ENCODE peak calls at places on chromosome 5, in ten cellular contexts. One of them, this sample, is unnamed.

GRCh38 chr5:50711280-50711679 is 44.8 kb downstream of the PARP8 start:
- DNase-seq in mesenchymal stem cell: peak; percentile 61
- DNase-seq in IMR-90: peak; percentile 8
- DNase-seq in mammary epithelial cell: no peak
- DNase-seq in neural progenitor cell: no peak
- DNase-seq in PC-9: no peak
- DNase-seq in GM12878: peak; percentile 87
- DNase-seq in Karpas-422: peak; percentile 50
- DNase-seq in SK-N-SH: peak; percentile 2
- DNase-seq in keratinocyte: no peak
- DNase-seq in this sample: peak; percentile 47

GRCh38 chr5:137320056-137321045 is 178.8 kb downstream of the SPOCK1 start:
- DNase-seq in Karpas-422: peak; percentile 78
- DNase-seq in SK-N-SH: peak; percentile 68
- DNase-seq in neural progenitor cell: peak; percentile 64
- DNase-seq in IMR-90: peak; percentile 51
- DNase-seq in keratinocyte: no peak
- DNase-seq in mesenchymal stem cell: peak; percentile 57
- DNase-seq in PC-9: peak; percentile 56
- DNase-seq in GM12878: no peak
- DNase-seq in mammary epithelial cell: peak; percentile 66
- DNase-seq in this sample: peak; percentile 75

GRCh38 chr5:151708126-151708525 is 21.4 kb upstream of the SPARC start:
- DNase-seq in GM12878: no peak
- DNase-seq in mesenchymal stem cell: peak; percentile 37
- DNase-seq in keratinocyte: no peak
- DNase-seq in PC-9: no peak
- DNase-seq in mammary epithelial cell: no peak
- DNase-seq in SK-N-SH: no peak
- DNase-seq in Karpas-422: no peak
- DNase-seq in neural progenitor cell: no peak
- DNase-seq in IMR-90: no peak
- DNase-seq in this sample: no peak

GRCh38 chr5:57438162-57438561 is 44.4 kb downstream of the ACTBL2 start:
- DNase-seq in mammary epithelial cell: no peak
- DNase-seq in IMR-90: peak; percentile 87
- DNase-seq in PC-9: no peak
- DNase-seq in SK-N-SH: no peak
- DNase-seq in Karpas-422: no peak
- DNase-seq in GM12878: no peak
- DNase-seq in mesenchymal stem cell: peak; percentile 65
- DNase-seq in keratinocyte: no peak
- DNase-seq in neural progenitor cell: no peak
- DNase-seq in this sample: no peak

GRCh38 chr5:143008809-143009521 is 238.8 kb downstream of the ARHGAP26 start:
- DNase-seq in keratinocyte: peak; percentile 98
- DNase-seq in GM12878: peak; percentile 98
- DNase-seq in PC-9: peak; percentile 16
- DNase-seq in IMR-90: peak; percentile 100
- DNase-seq in Karpas-422: peak; percentile 39
- DNase-seq in mesenchymal stem cell: peak; percentile 94
- DNase-seq in SK-N-SH: no peak
- DNase-seq in mammary epithelial cell: peak; percentile 100
- DNase-seq in neural progenitor cell: no peak
- DNase-seq in this sample: peak; percentile 99

GRCh38 chr5:38591450-38591849 is 35.0 kb upstream of the LIFR start:
- DNase-seq in keratinocyte: no peak
- DNase-seq in SK-N-SH: no peak
- DNase-seq in mesenchymal stem cell: peak; percentile 43
- DNase-seq in PC-9: no peak
- DNase-seq in IMR-90: peak; percentile 30
- DNase-seq in mammary epithelial cell: no peak
- DNase-seq in neural progenitor cell: no peak
- DNase-seq in GM12878: no peak
- DNase-seq in Karpas-422: no peak
- DNase-seq in this sample: peak; percentile 18

GRCh38 chr5:179187229-179187678 is 127.1 kb downstream of the ZNF354C start:
- DNase-seq in SK-N-SH: no peak
- DNase-seq in keratinocyte: no peak
- DNase-seq in Karpas-422: no peak
- DNase-seq in mesenchymal stem cell: peak; percentile 12
- DNase-seq in neural progenitor cell: no peak
- DNase-seq in IMR-90: no peak
- DNase-seq in GM12878: no peak
- DNase-seq in PC-9: no peak
- DNase-seq in mammary epithelial cell: no peak
- DNase-seq in this sample: no peak

GRCh38 chr5:147887026-147887627 is 8.6 kb downstream of the SCGB3A2 start:
- DNase-seq in GM12878: no peak
- DNase-seq in neural progenitor cell: peak; percentile 23
- DNase-seq in keratinocyte: no peak
- DNase-seq in SK-N-SH: peak; percentile 3
- DNase-seq in Karpas-422: peak; percentile 77
- DNase-seq in mesenchymal stem cell: peak; percentile 34
- DNase-seq in PC-9: peak; percentile 27
- DNase-seq in IMR-90: peak; percentile 35
- DNase-seq in mammary epithelial cell: peak; percentile 25
- DNase-seq in this sample: no peak

DNA sequence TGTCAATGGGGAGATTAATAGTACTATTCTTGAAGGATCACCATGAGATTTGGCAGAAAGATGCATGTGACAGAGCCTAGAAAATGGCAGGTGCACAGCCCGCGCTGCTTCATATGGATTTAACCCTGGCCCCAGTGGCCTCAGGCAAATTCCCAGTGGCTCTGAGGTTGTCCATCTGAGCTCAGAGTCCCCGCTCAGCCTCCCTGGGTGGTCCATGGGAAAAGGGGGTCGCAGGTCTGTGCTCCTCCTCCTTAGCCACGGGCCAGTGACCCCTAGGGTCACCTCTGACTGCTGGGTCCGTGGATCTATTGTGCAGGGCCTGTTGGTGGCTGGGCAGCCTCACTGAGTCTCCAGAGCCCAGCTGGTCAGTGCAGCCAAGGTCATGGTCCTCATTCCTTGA is 93.3 kb upstream of the BOD1 start:
- DNase-seq in keratinocyte: no peak
- DNase-seq in mammary epithelial cell: no peak
- DNase-seq in IMR-90: no peak
- DNase-seq in SK-N-SH: no peak
- DNase-seq in Karpas-422: no peak
- DNase-seq in neural progenitor cell: peak; percentile 42
- DNase-seq in GM12878: no peak
- DNase-seq in mesenchymal stem cell: no peak
- DNase-seq in PC-9: no peak
- DNase-seq in this sample: no peak
- H2AFZ ChIP-seq in keratinocyte: no peak overlapping the region
- H2AFZ ChIP-seq in mammary epithelial cell: no peak overlapping the region
- H2AFZ ChIP-seq in IMR-90: peak overlapping the region; percentile 38
- H2AFZ ChIP-seq in SK-N-SH: no peak overlapping the region
- H2AFZ ChIP-seq in Karpas-422: no peak overlapping the region
- H2AFZ ChIP-seq in neural progenitor cell: no peak overlapping the region
- H2AFZ ChIP-seq in GM12878: no peak overlapping the region
- H2AFZ ChIP-seq in mesenchymal stem cell: no peak overlapping the region
- H2AFZ ChIP-seq in PC-9: no peak overlapping the region
- H2AFZ ChIP-seq in this sample: no peak overlapping the region

DNA sequence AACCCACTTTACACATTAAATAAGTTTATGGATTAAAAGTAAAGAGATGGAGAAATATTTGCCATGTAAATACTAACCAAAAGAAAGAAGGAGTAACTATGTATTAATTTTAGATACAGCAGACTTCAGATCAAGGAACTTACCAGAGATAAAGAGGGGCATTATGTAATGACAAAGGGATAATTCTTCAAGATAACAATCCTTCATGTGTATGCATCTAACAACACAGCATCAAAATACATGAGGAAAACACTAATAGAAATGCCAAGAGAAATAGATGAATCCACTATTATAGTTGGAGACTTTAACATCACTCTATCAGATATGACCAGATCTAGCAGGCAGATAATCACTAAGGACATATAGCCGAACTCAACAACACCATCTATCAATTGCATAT is 149.8 kb upstream of the ANKRD55 start:
- DNase-seq in IMR-90: no peak
- DNase-seq in SK-N-SH: no peak
- DNase-seq in mammary epithelial cell: no peak
- DNase-seq in GM12878: no peak
- DNase-seq in mesenchymal stem cell: no peak
- DNase-seq in neural progenitor cell: no peak
- DNase-seq in keratinocyte: no peak
- DNase-seq in PC-9: no peak
- DNase-seq in Karpas-422: no peak
- DNase-seq in this sample: no peak
- H3K4me3 ChIP-seq in IMR-90: no peak overlapping the region
- H3K4me3 ChIP-seq in SK-N-SH: no peak overlapping the region
- H3K4me3 ChIP-seq in mammary epithelial cell: no peak overlapping the region
- H3K4me3 ChIP-seq in GM12878: no peak overlapping the region
- H3K4me3 ChIP-seq in mesenchymal stem cell: no peak overlapping the region
- H3K4me3 ChIP-seq in neural progenitor cell: no peak overlapping the region
- H3K4me3 ChIP-seq in keratinocyte: no peak overlapping the region
- H3K4me3 ChIP-seq in PC-9: no peak overlapping the region
- H3K4me3 ChIP-seq in Karpas-422: no peak overlapping the region
- H3K4me3 ChIP-seq in this sample: no peak overlapping the region

GRCh38 chr5:123097483-123097870 is 8.4 kb downstream of the PRDM6 start:
- DNase-seq in SK-N-SH: no peak
- DNase-seq in IMR-90: no peak
- DNase-seq in keratinocyte: no peak
- DNase-seq in GM12878: no peak
- DNase-seq in mammary epithelial cell: no peak
- DNase-seq in PC-9: no peak
- DNase-seq in mesenchymal stem cell: no peak
- DNase-seq in Karpas-422: no peak
- DNase-seq in neural progenitor cell: no peak
- DNase-seq in this sample: peak; percentile 30

GRCh38 chr5:123094227-123094918 is 5.3 kb downstream of the PRDM6 start:
- DNase-seq in mammary epithelial cell: no peak
- DNase-seq in IMR-90: peak; percentile 38
- DNase-seq in neural progenitor cell: peak; percentile 34
- DNase-seq in PC-9: no peak
- DNase-seq in keratinocyte: no peak
- DNase-seq in SK-N-SH: peak; percentile 62
- DNase-seq in Karpas-422: no peak
- DNase-seq in GM12878: no peak
- DNase-seq in mesenchymal stem cell: no peak
- DNase-seq in this sample: peak; percentile 69

GRCh38 chr5:123093279-123094226 is 4.5 kb downstream of the PRDM6 start:
- DNase-seq in GM12878: no peak
- DNase-seq in mesenchymal stem cell: no peak
- DNase-seq in IMR-90: peak; percentile 30
- DNase-seq in Karpas-422: no peak
- DNase-seq in PC-9: no peak
- DNase-seq in keratinocyte: no peak
- DNase-seq in neural progenitor cell: peak; percentile 72
- DNase-seq in mammary epithelial cell: no peak
- DNase-seq in SK-N-SH: peak; percentile 58
- DNase-seq in this sample: no peak

GRCh38 chr5:123094919-123095693 is 6.1 kb downstream of the PRDM6 start:
- DNase-seq in keratinocyte: no peak
- DNase-seq in mesenchymal stem cell: no peak
- DNase-seq in mammary epithelial cell: no peak
- DNase-seq in Karpas-422: no peak
- DNase-seq in GM12878: no peak
- DNase-seq in neural progenitor cell: peak; percentile 76
- DNase-seq in IMR-90: peak; percentile 18
- DNase-seq in PC-9: no peak
- DNase-seq in SK-N-SH: peak; percentile 76
- DNase-seq in this sample: no peak

DNA sequence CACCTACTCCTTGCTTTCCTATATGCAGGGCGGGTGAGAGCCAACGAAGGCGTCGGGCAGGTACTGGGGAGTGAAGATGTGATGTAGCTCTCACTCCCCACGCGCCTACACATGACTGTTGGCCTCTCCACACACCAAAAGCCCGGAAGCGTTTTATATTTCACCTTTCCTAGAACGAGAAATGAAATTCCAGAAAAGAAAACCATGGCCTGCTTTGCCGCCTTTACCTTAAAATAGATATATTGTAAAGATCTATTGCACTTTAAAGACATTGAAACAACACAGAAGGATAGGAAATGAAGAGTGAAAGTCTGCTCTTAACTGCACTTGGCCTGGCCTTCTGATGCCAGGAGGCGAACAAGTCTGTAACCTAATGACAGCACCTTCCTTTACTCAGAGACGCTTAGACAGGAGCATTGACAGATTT is 6.7 kb downstream of the PRDM6 start:
- DNase-seq in GM12878: no peak
- DNase-seq in PC-9: no peak
- DNase-seq in Karpas-422: no peak
- DNase-seq in keratinocyte: no peak
- DNase-seq in mesenchymal stem cell: no peak
- DNase-seq in mammary epithelial cell: no peak
- DNase-seq in SK-N-SH: no peak
- DNase-seq in IMR-90: no peak
- DNase-seq in neural progenitor cell: no peak
- DNase-seq in this sample: no peak
- H3K27me3 ChIP-seq in GM12878: peaks cover 15% of the 10 kb centered on the region
- H3K27me3 ChIP-seq in PC-9: no peaks in the 10 kb centered on the region
- H3K27me3 ChIP-seq in Karpas-422: no peaks in the 10 kb centered on the region
- H3K27me3 ChIP-seq in keratinocyte: peaks cover 88% of the 10 kb centered on the region
- H3K27me3 ChIP-seq in mesenchymal stem cell: peaks cover 96% of the 10 kb centered on the region
- H3K27me3 ChIP-seq in mammary epithelial cell: peaks cover 75% of the 10 kb centered on the region
- H3K27me3 ChIP-seq in SK-N-SH: peaks cover 48% of the 10 kb centered on the region
- H3K27me3 ChIP-seq in IMR-90: peaks cover 42% of the 10 kb centered on the region
- H3K27me3 ChIP-seq in neural progenitor cell: peaks cover 100% of the 10 kb centered on the region
- H3K27me3 ChIP-seq in this sample: no peaks in the 10 kb centered on the region

GRCh38 chr5:150694638-150695037 is 6.2 kb downstream of the RBM22 start:
- DNase-seq in keratinocyte: no peak
- DNase-seq in SK-N-SH: no peak
- DNase-seq in GM12878: no peak
- DNase-seq in neural progenitor cell: no peak
- DNase-seq in mesenchymal stem cell: no peak
- DNase-seq in Karpas-422: no peak
- DNase-seq in IMR-90: peak; percentile 54
- DNase-seq in PC-9: no peak
- DNase-seq in mammary epithelial cell: peak; percentile 9
- DNase-seq in this sample: peak; percentile 60

GRCh38 chr5:150703767-150704166 is 2.9 kb upstream of the RBM22 start:
- DNase-seq in mesenchymal stem cell: peak; percentile 33
- DNase-seq in neural progenitor cell: no peak
- DNase-seq in mammary epithelial cell: peak; percentile 12
- DNase-seq in Karpas-422: no peak
- DNase-seq in IMR-90: peak; percentile 28
- DNase-seq in GM12878: no peak
- DNase-seq in PC-9: no peak
- DNase-seq in keratinocyte: no peak
- DNase-seq in SK-N-SH: no peak
- DNase-seq in this sample: peak; percentile 6

GRCh38 chr5:150700600-150701377 is at the start of gene RBM22:
- DNase-seq in mesenchymal stem cell: peak; percentile 91
- DNase-seq in IMR-90: peak; percentile 83
- DNase-seq in PC-9: peak; percentile 89
- DNase-seq in neural progenitor cell: peak; percentile 97
- DNase-seq in Karpas-422: peak; percentile 96
- DNase-seq in mammary epithelial cell: peak; percentile 83
- DNase-seq in GM12878: peak; percentile 57
- DNase-seq in SK-N-SH: peak; percentile 87
- DNase-seq in keratinocyte: peak; percentile 54
- DNase-seq in this sample: peak; percentile 86

DNA sequence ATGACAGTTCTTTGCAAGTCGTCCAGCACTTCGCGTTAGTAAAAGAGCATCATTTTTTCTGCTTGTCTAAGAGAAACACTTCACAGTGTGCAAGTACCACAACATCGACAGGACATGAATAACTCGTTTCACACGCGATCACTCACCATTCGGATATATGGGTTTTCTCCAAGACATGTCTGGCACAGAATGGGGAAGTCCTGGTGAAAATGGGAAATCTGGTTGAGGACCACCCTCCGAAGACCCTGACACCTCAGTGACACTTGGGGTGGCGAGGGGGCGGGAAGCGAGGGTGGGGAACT is 613 bp downstream of the RBM22 start:
- DNase-seq in SK-N-SH: no peak
- DNase-seq in mesenchymal stem cell: no peak
- DNase-seq in mammary epithelial cell: peak; percentile 46
- DNase-seq in PC-9: no peak
- DNase-seq in GM12878: no peak
- DNase-seq in IMR-90: no peak
- DNase-seq in neural progenitor cell: no peak
- DNase-seq in keratinocyte: no peak
- DNase-seq in Karpas-422: peak; percentile 49
- DNase-seq in this sample: peak; percentile 22
- H2AFZ ChIP-seq in SK-N-SH: peak overlapping the region; percentile 93
- H2AFZ ChIP-seq in mesenchymal stem cell: no peak overlapping the region
- H2AFZ ChIP-seq in mammary epithelial cell: peak overlapping the region; percentile 98
- H2AFZ ChIP-seq in PC-9: peak overlapping the region; percentile 96
- H2AFZ ChIP-seq in GM12878: peak overlapping the region; percentile 49
- H2AFZ ChIP-seq in IMR-90: peak overlapping the region; percentile 99
- H2AFZ ChIP-seq in neural progenitor cell: peak overlapping the region; percentile 99
- H2AFZ ChIP-seq in keratinocyte: peak overlapping the region; percentile 99
- H2AFZ ChIP-seq in Karpas-422: no peak overlapping the region
- H2AFZ ChIP-seq in this sample: no peak overlapping the region